ENCODE peak calls at places on chromosomes 1 and 21, in ten cellular contexts. Z is cardiac fibroblast, F is NCI-H82, P is pulmonary artery endothelial cell, E is AG04450, G is mammary epithelial cell, S is HL-60, I is NCI-H1436, X is K562, O is NCI-H226. C is an unnamed sample.

GRCh38 chr1:42753070-42753469 is 13.0 kb upstream of the CLDN19 start:
- DNase-seq in O (peak), G (no peak), S (no peak), F (no peak), X (no peak), P (no peak), Z (peak), E (no peak), I (no peak), C (no peak)

GRCh38 chr1:232038704-232039103 is 412.1 kb downstream of the DISC1 start:
- DNase-seq in F (peak), G (no peak), I (no peak), P (no peak), Z (peak), X (no peak), S (no peak), E (no peak), O (no peak), C (no peak)

GRCh38 chr1:109193653-109194590 is 19.8 kb upstream of the SARS1 start:
- DNase-seq in Z (peak), X (peak), I (peak), O (no peak), G (no peak), S (peak), F (peak), E (no peak), P (no peak), C (no peak)

GRCh38 chr1:207856276-207857023 is 54.5 kb downstream of the CD34 start:
- DNase-seq in F (no peak), S (no peak), X (no peak), I (no peak), P (no peak), O (no peak), G (no peak), Z (no peak), E (no peak), C (no peak)

GRCh38 chr1:237043846-237044636 is 2.1 kb downstream of the RYR2 start:
- DNase-seq in F (peak), S (no peak), Z (no peak), X (no peak), E (no peak), P (no peak), I (no peak), O (no peak), G (no peak), C (no peak)

GRCh38 chr1:91606546-91607078 is 106.0 kb downstream of the CDC7 start:
- DNase-seq in E (no peak), P (no peak), G (no peak), F (peak), I (no peak), S (no peak), Z (no peak), O (no peak), X (no peak), C (no peak)

GRCh38 chr1:109312978-109313775 is 6.4 kb upstream of the MYBPHL start:
- DNase-seq in I (no peak), E (no peak), F (peak), G (no peak), P (no peak), Z (peak), O (no peak), S (peak), X (no peak), C (no peak)

GRCh38 chr1:211625040-211625439 is 46.1 kb upstream of the SLC30A1 start:
- DNase-seq in X (peak), I (no peak), Z (peak), S (peak), F (peak), E (no peak), P (no peak), O (peak), G (peak), C (no peak)

GRCh38 chr1:8661185-8662110 is 156.0 kb downstream of the RERE start:
- DNase-seq in I (no peak), S (no peak), F (peak), G (peak), Z (peak), E (peak), X (peak), O (peak), P (no peak), C (no peak)

GRCh38 chr1:174398246-174398645 is 49.5 kb upstream of the GPR52 start:
- DNase-seq in X (no peak), E (peak), Z (no peak), P (no peak), G (no peak), S (no peak), F (no peak), O (no peak), I (no peak), C (no peak)

GRCh38 chr1:45643978-45644377 is 20.1 kb upstream of the CCDC17 start:
- DNase-seq in F (peak), Z (no peak), I (no peak), O (no peak), X (no peak), P (no peak), E (no peak), G (peak), S (no peak), C (no peak)

GRCh38 chr1:202835548-202836072 is 24.9 kb downstream of the PCAT6 start:
- DNase-seq in Z (no peak), F (no peak), G (no peak), S (peak), I (no peak), E (no peak), X (no peak), P (no peak), O (no peak), C (no peak)

GRCh38 chr1:240004086-240004749 is 87.5 kb upstream of the FMN2 start:
- DNase-seq in O (no peak), F (peak), P (no peak), E (no peak), I (no peak), Z (peak), G (no peak), S (no peak), X (peak), C (peak)

GRCh38 chr1:182723195-182723594 is 38.8 kb upstream of the RGS8 start:
- DNase-seq in S (no peak), E (no peak), F (no peak), O (no peak), I (no peak), Z (no peak), P (no peak), G (no peak), X (no peak), C (no peak)

GRCh38 chr1:40411294-40411693 is 37.8 kb downstream of the SMAP2 start:
- DNase-seq in P (peak), X (no peak), I (no peak), S (no peak), O (no peak), Z (no peak), G (no peak), E (no peak), F (no peak), C (no peak)

GRCh38 chr1:95905818-95906395 is 671.9 kb downstream of the RWDD3 start:
- DNase-seq in E (no peak), S (no peak), I (no peak), F (no peak), G (no peak), Z (no peak), P (no peak), O (no peak), X (no peak), C (no peak)

GRCh38 chr1:162905759-162906158 is 44.8 kb upstream of the CCDC190 start:
- DNase-seq in P (no peak), O (peak), X (no peak), Z (peak), G (peak), S (no peak), I (peak), E (no peak), F (peak), C (no peak)

GRCh38 chr21:15638856-15639549 is 90.8 kb upstream of the USP25 start:
- DNase-seq in I (no peak), O (peak), S (no peak), X (no peak), E (no peak), P (no peak), Z (peak), G (peak), F (no peak), C (no peak)

GRCh38 chr1:101995984-101996731 is 568 bp downstream of the OLFM3 start:
- DNase-seq in S (no peak), P (no peak), O (no peak), I (no peak), X (no peak), F (peak), Z (no peak), E (no peak), G (no peak), C (no peak)

GRCh38 chr1:212791261-212791675 is 309 bp downstream of the NSL1 start:
- DNase-seq in Z (peak), X (peak), O (peak), S (no peak), E (no peak), P (no peak), F (peak), I (no peak), G (peak), C (no peak)

GRCh38 chr1:162069334-162070093 is at the start of gene NOS1AP:
- DNase-seq in E (no peak), X (peak), G (peak), I (peak), P (no peak), Z (peak), F (peak), S (peak), O (peak), C (peak)

GRCh38 chr21:46078984-46079356 is 18.9 kb upstream of the COL6A2 start:
- DNase-seq in G (no peak), I (no peak), O (no peak), S (no peak), P (no peak), E (no peak), X (peak), F (no peak), Z (no peak), C (no peak)

GRCh38 chr1:110198746-110199145 is 11.4 kb upstream of the KCNC4 start:
- DNase-seq in E (no peak), P (no peak), X (no peak), F (no peak), O (no peak), S (no peak), I (no peak), Z (no peak), G (no peak), C (no peak)

GRCh38 chr1:189657715-189658114 is 819.9 kb downstream of the BRINP3 start:
- DNase-seq in X (no peak), I (no peak), O (no peak), E (no peak), G (peak), F (peak), P (no peak), S (no peak), Z (no peak), C (no peak)

GRCh38 chr1:155287987-155288543 is 10.8 kb downstream of the HCN3 start:
- DNase-seq in S (no peak), I (no peak), P (no peak), G (no peak), X (no peak), E (no peak), Z (no peak), O (no peak), F (no peak), C (no peak)

GRCh38 chr1:214213136-214213535 is 67.8 kb upstream of the SMYD2 start:
- DNase-seq in P (no peak), F (no peak), X (no peak), G (peak), S (no peak), O (peak), E (no peak), I (no peak), Z (peak), C (no peak)

GRCh38 chr21:44551290-44552015 is at the start of gene KRTAP10-2:
- DNase-seq in E (no peak), S (no peak), F (no peak), G (no peak), Z (no peak), I (no peak), O (no peak), X (no peak), P (no peak), C (no peak)

GRCh38 chr1:63148825-63149645 is 173.3 kb upstream of the FOXD3 start:
- DNase-seq in Z (peak), I (peak), S (peak), X (peak), F (peak), O (peak), G (peak), E (peak), P (peak), C (peak)

GRCh38 chr1:93963585-93963984 is 54.4 kb upstream of the GCLM start:
- DNase-seq in P (no peak), F (no peak), E (no peak), S (no peak), X (no peak), I (no peak), Z (peak), O (no peak), G (no peak), C (no peak)

GRCh38 chr21:36350282-36350910 is 30.4 kb downstream of the MORC3 start:
- DNase-seq in O (peak), I (no peak), X (no peak), G (no peak), S (no peak), Z (peak), F (no peak), P (no peak), E (peak), C (no peak)

GRCh38 chr1:205598841-205599666 is 32.8 kb downstream of the ELK4 start:
- DNase-seq in F (no peak), X (no peak), O (no peak), P (peak), I (no peak), G (peak), Z (peak), E (peak), S (no peak), C (no peak)

C was measured in CMK.